ENCODE peak calls at places on chromosome 15, in five cellular contexts. X is GM23338, C is aorta, A is psoas muscle, K is body of pancreas. N is an unnamed sample.

GRCh38 chr15:76191539-76192244 is 119.6 kb downstream of the ETFA start:
- DNase-seq in X (peak; percentile 47), C (no peak), A (no peak), K (no peak), N (no peak)

GRCh38 chr15:101201411-101202174 is 50.3 kb downstream of the CHSY1 start:
- DNase-seq in X (peak; percentile 93), C (peak; percentile 98), A (peak; percentile 92), K (peak; percentile 50), N (peak; percentile 97)

GRCh38 chr15:48796930-48797329 is 13.9 kb downstream of the CEP152 start:
- DNase-seq in X (no peak), C (no peak), A (no peak), K (no peak), N (no peak)

GRCh38 chr15:76056931-76057330 is 2.9 kb upstream of the TMEM266 start:
- DNase-seq in X (no peak), C (no peak), A (no peak), K (no peak), N (no peak)

GRCh38 chr15:25406846-25407245 is 32.0 kb downstream of the UBE3A start:
- DNase-seq in X (no peak), C (no peak), A (no peak), K (no peak), N (no peak)

GRCh38 chr15:69282128-69282743 is 16.5 kb upstream of the PAQR5 start:
- DNase-seq in X (no peak), C (no peak), A (no peak), K (no peak), N (no peak)

GRCh38 chr15:90552162-90552928 is 22.6 kb downstream of the CRTC3 start:
- DNase-seq in X (no peak), C (no peak), A (peak; percentile 58), K (no peak), N (no peak)

GRCh38 chr15:28098360-28098765 is 752 bp downstream of the OCA2 start:
- DNase-seq in X (no peak), C (no peak), A (no peak), K (no peak), N (no peak)

GRCh38 chr15:42137461-42138261 is 18.8 kb downstream of the PLA2G4F start:
- DNase-seq in X (peak; percentile 88), C (peak; percentile 25), A (no peak), K (peak; percentile 33), N (no peak)

GRCh38 chr15:30990451-30991300 is 752 bp downstream of the MTMR10 start:
- DNase-seq in X (no peak), C (peak; percentile 47), A (no peak), K (no peak), N (no peak)

GRCh38 chr15:98217356-98217755 is 256.9 kb downstream of the ARRDC4 start:
- DNase-seq in X (peak; percentile 34), C (no peak), A (no peak), K (no peak), N (no peak)

GRCh38 chr15:80780416-80781221 is 1.4 kb downstream of the CEMIP start:
- DNase-seq in X (peak; percentile 89), C (peak; percentile 74), A (peak; percentile 58), K (peak; percentile 42), N (no peak)

GRCh38 chr15:39472661-39473657 is 107.9 kb upstream of the THBS1 start:
- DNase-seq in X (no peak), C (peak; percentile 90), A (peak; percentile 85), K (peak; percentile 93), N (peak; percentile 96)

GRCh38 chr15:95492388-95493070 is 838.0 kb upstream of the NR2F2 start:
- DNase-seq in X (no peak), C (no peak), A (no peak), K (no peak), N (no peak)

GRCh38 chr15:32786906-32787305 is 69.1 kb downstream of the GREM1 start:
- DNase-seq in X (no peak), C (no peak), A (no peak), K (no peak), N (no peak)

GRCh38 chr15:41079717-41080116 is 36.4 kb downstream of the INO80 start:
- DNase-seq in X (no peak), C (no peak), A (no peak), K (no peak), N (no peak)

GRCh38 chr15:88912500-88912921 is 668 bp downstream of the MFGE8 start:
- DNase-seq in X (peak; percentile 24), C (peak; percentile 60), A (peak; percentile 74), K (no peak), N (no peak)

GRCh38 chr15:25848769-25849430 is 14.2 kb downstream of the ATP10A start:
- DNase-seq in X (peak; percentile 28), C (no peak), A (no peak), K (no peak), N (no peak)

GRCh38 chr15:89673162-89673506 is 6.0 kb downstream of the PLIN1 start:
- DNase-seq in X (peak; percentile 91), C (no peak), A (no peak), K (peak; percentile 54), N (no peak)

GRCh38 chr15:26620528-26620927 is 152.3 kb downstream of the GABRB3 start:
- DNase-seq in X (peak; percentile 62), C (no peak), A (no peak), K (no peak), N (no peak)

GRCh38 chr15:39728844-39729243 is 53.8 kb downstream of the FSIP1 start:
- DNase-seq in X (no peak), C (no peak), A (no peak), K (no peak), N (no peak)

GRCh38 chr15:92112180-92112579 is 258.7 kb downstream of the SLCO3A1 start:
- DNase-seq in X (no peak), C (no peak), A (no peak), K (no peak), N (no peak)

GRCh38 chr15:26983822-26984221 is 12.8 kb downstream of the GABRG3 start:
- DNase-seq in X (peak; percentile 59), C (no peak), A (no peak), K (no peak), N (no peak)

GRCh38 chr15:31845791-31846190 is 184.5 kb upstream of the CHRNA7 start:
- DNase-seq in X (no peak), C (no peak), A (no peak), K (no peak), N (no peak)

GRCh38 chr15:70210076-70210475 is 112.4 kb upstream of the TLE3 start:
- DNase-seq in X (no peak), C (no peak), A (no peak), K (no peak), N (no peak)

GRCh38 chr15:48112242-48112641 is 8.5 kb upstream of the SLC24A5 start:
- DNase-seq in X (peak; percentile 82), C (no peak), A (no peak), K (peak; percentile 51), N (no peak)

GRCh38 chr15:65084500-65085206 is 8.1 kb downstream of the KBTBD13 start:
- DNase-seq in X (no peak), C (no peak), A (no peak), K (no peak), N (no peak)
- H3K27ac ChIP-seq in X (no peak overlapping the region), C (peak overlapping the region; percentile 92), A (peak overlapping the region; percentile 87), K (no peak overlapping the region), N (peak overlapping the region; percentile 94)

DNA sequence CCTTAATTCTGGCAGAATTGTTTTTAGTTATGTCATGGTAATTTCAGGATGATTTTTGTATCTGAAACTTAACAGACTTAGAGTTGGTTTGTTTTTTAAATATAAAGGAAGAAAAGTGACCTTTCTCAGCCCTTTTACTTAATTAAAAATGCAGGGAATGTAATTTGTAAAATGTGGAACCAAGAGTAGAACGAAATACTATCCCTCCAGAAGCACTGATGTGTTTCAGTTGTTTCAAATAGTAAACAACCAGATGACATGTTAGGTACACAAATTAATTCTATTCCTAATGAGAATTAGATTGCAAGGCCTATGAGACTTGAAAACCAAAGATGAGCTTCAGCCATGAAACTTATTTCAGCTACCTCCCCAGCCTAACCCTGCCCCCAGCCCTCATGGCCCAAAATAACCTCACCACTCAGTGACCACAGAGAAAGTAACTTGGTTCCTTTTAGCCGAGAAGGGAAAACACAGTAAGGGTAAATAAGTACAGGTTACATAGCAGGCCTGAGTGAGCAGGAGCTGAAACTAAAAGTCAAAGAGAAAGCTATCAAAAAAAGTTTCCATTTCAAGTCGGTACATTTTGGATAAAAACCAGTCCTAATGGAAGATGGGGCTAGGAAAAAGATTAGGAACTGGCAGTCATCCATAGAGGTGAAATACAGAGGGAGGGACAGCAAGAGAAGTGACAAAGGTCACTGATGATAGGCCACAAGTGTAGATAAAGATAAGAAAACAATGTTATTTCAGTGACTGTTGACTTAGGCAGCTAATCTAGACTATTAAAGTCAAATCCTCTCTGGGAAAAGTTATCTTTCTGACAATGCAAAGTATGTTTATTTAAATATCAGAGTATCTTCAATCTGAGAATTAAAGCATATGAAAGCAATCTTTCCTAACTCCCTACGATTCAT is 23.2 kb downstream of the SENP8 start:
- DNase-seq in X (no peak), C (no peak), A (no peak), K (no peak), N (no peak)
- H3K4me3 ChIP-seq in X (no peak overlapping the region), C (no peak overlapping the region), A (no peak overlapping the region), K (no peak overlapping the region), N (no peak overlapping the region)

GRCh38 chr15:29859293-29859692 is 37.0 kb upstream of the TJP1 start:
- DNase-seq in X (no peak), C (no peak), A (no peak), K (no peak), N (no peak)
- H3K27ac ChIP-seq in X (no peak overlapping the region), C (no peak overlapping the region), A (no peak overlapping the region), K (no peak overlapping the region), N (no peak overlapping the region)

GRCh38 chr15:85687329-85687728 is 107.4 kb downstream of the KLHL25 start:
- DNase-seq in X (no peak), C (no peak), A (no peak), K (no peak), N (no peak)

GRCh38 chr15:85688703-85689102 is 106.0 kb downstream of the KLHL25 start:
- DNase-seq in X (no peak), C (no peak), A (no peak), K (no peak), N (no peak)

GRCh38 chr15:85691350-85692240 is 103.1 kb downstream of the KLHL25 start:
- DNase-seq in X (no peak), C (no peak), A (no peak), K (no peak), N (no peak)

GRCh38 chr15:85690546-85691226 is 104.0 kb downstream of the KLHL25 start:
- DNase-seq in X (no peak), C (no peak), A (no peak), K (no peak), N (no peak)

DNA sequence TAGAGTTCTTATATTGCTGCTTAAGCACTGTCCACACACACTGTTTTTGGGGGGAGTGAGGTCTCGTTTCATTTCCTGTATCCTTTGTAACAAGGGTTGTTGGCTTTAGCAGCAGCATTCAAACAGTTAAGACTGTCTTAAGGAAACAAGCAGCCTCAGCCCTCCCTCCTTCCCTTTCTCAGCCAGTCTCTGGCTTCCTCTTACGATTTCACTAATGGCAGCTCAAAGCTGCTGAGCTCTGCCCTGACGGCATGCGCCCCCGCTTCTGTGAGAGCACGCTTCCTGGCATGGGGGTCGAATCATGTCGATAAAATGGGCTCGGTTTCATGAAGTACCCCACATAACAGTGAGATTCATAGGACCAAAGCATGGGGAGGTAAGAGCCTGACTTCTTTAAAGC is 105.0 kb downstream of the KLHL25 start:
- DNase-seq in X (peak; percentile 81), C (peak; percentile 66), A (peak; percentile 64), K (peak; percentile 25), N (no peak)
- H3K4me3 ChIP-seq in X (peak overlapping the region; percentile 22), C (peak overlapping the region; percentile 26), A (peak overlapping the region; percentile 32), K (no peak overlapping the region), N (peak overlapping the region; percentile 59)

GRCh38 chr15:46617507-46617906 is 982.7 kb downstream of the SQOR start:
- DNase-seq in X (no peak), C (no peak), A (no peak), K (no peak), N (no peak)
- H3K27ac ChIP-seq in X (no peak overlapping the region), C (no peak overlapping the region), A (no peak overlapping the region), K (no peak overlapping the region), N (no peak overlapping the region)

N was measured in coronary artery.